ENCODE peak calls at places on chromosomes 7 and 10, in four cellular contexts. N is posterior vena cava, H is M059J, Z is fibroblast of pulmonary artery. F is an unnamed sample.
A peak's percentile ranks its signal among the peaks of the same experiment; 100 is the strongest.

GRCh38 chr7:69663911-69664310 is 65.6 kb downstream of the AUTS2 start:
- DNase-seq in N (no peak), H (no peak), Z (no peak), F (no peak)

GRCh38 chr10:132878730-132879407 is 63.5 kb downstream of the CFAP46 start:
- DNase-seq in N (peak; percentile 69), H (no peak), Z (no peak), F (no peak)

GRCh38 chr10:100993986-100994708 is 5.5 kb upstream of the LZTS2 start:
- DNase-seq in N (no peak), H (peak; percentile 47), Z (peak; percentile 61), F (peak; percentile 51)

GRCh38 chr7:2938514-2939192 is 94.5 kb upstream of the GNA12 start:
- DNase-seq in N (peak; percentile 74), H (no peak), Z (no peak), F (no peak)

GRCh38 chr7:157831143-157831900 is 494.5 kb downstream of the DNAJB6 start:
- DNase-seq in N (peak; percentile 64), H (no peak), Z (no peak), F (no peak)

GRCh38 chr7:7554647-7555575 is 11.8 kb upstream of the MIOS start:
- DNase-seq in N (no peak), H (peak; percentile 85), Z (no peak), F (no peak)

GRCh38 chr7:111499027-111499426 is 63.3 kb downstream of the IMMP2L start:
- DNase-seq in N (no peak), H (peak; percentile 84), Z (peak; percentile 43), F (peak; percentile 8)

GRCh38 chr7:46784746-46785145 is 797.2 kb downstream of the TNS3 start:
- DNase-seq in N (no peak), H (peak; percentile 95), Z (peak; percentile 47), F (peak; percentile 91)

GRCh38 chr7:39633563-39634550 is 10.5 kb downstream of the RALA start:
- DNase-seq in N (no peak), H (peak; percentile 24), Z (no peak), F (peak; percentile 37)

GRCh38 chr7:36765605-36766004 is 41.3 kb upstream of the AOAH start:
- DNase-seq in N (no peak), H (no peak), Z (no peak), F (no peak)

GRCh38 chr7:112063974-112064373 is 142.2 kb downstream of the DOCK4 start:
- DNase-seq in N (no peak), H (no peak), Z (no peak), F (no peak)

GRCh38 chr10:110408203-110408871 is 89.4 kb upstream of the DUSP5 start:
- DNase-seq in N (no peak), H (peak; percentile 92), Z (peak; percentile 51), F (peak; percentile 57)

GRCh38 chr7:20299647-20300312 is 30.9 kb upstream of the ITGB8 start:
- DNase-seq in N (peak; percentile 67), H (peak; percentile 46), Z (peak; percentile 31), F (no peak)

GRCh38 chr7:20529260-20529659 is 86.2 kb upstream of the ABCB5 start:
- DNase-seq in N (no peak), H (no peak), Z (no peak), F (no peak)

GRCh38 chr10:16116404-16117304 is 256.3 kb upstream of the MINDY3 start:
- DNase-seq in N (no peak), H (no peak), Z (peak; percentile 39), F (peak; percentile 33)

GRCh38 chr10:132098539-132099421 is 33.0 kb downstream of the JAKMIP3 start:
- DNase-seq in N (peak; percentile 62), H (no peak), Z (no peak), F (no peak)

GRCh38 chr10:122126763-122127659 is 138.0 kb downstream of the TACC2 start:
- DNase-seq in N (no peak), H (peak; percentile 94), Z (peak; percentile 90), F (peak; percentile 92)

GRCh38 chr7:93442478-93443224 is 131.9 kb downstream of the CALCR start:
- DNase-seq in N (no peak), H (peak; percentile 27), Z (peak; percentile 52), F (peak; percentile 26)

F was measured in endothelial cell of umbilical vein.